ENCODE peak calls at places on chromosomes 11 and 22, in six cellular contexts. One of them, this sample, is unnamed.

GRCh38 chr11:75445315-75445953 is 12.4 kb upstream of the KLHL35 start:
- DNase-seq in neural progenitor cell: peak; percentile 85
- DNase-seq in GM23338: peak; percentile 89
- DNase-seq in SK-N-SH: peak; percentile 92
- DNase-seq in hepatocyte: peak; percentile 78
- DNase-seq in GM23248: peak; percentile 59
- DNase-seq in this sample: peak; percentile 37

GRCh38 chr11:132147464-132147863 is 777.0 kb downstream of the NTM start:
- DNase-seq in neural progenitor cell: no peak
- DNase-seq in GM23338: no peak
- DNase-seq in SK-N-SH: no peak
- DNase-seq in hepatocyte: no peak
- DNase-seq in GM23248: no peak
- DNase-seq in this sample: no peak

GRCh38 chr11:64204464-64204989 is 2.0 kb upstream of the FERMT3 start:
- DNase-seq in neural progenitor cell: peak; percentile 85
- DNase-seq in GM23338: peak; percentile 93
- DNase-seq in SK-N-SH: peak; percentile 89
- DNase-seq in hepatocyte: peak; percentile 90
- DNase-seq in GM23248: peak; percentile 98
- DNase-seq in this sample: peak; percentile 65

GRCh38 chr22:46931881-46932280 is 169.4 kb downstream of the TBC1D22A start:
- DNase-seq in neural progenitor cell: no peak
- DNase-seq in GM23338: no peak
- DNase-seq in SK-N-SH: no peak
- DNase-seq in hepatocyte: no peak
- DNase-seq in GM23248: no peak
- DNase-seq in this sample: no peak

GRCh38 chr11:87266751-87267150 is 229.0 kb downstream of the TMEM135 start:
- DNase-seq in neural progenitor cell: no peak
- DNase-seq in GM23338: no peak
- DNase-seq in SK-N-SH: no peak
- DNase-seq in hepatocyte: no peak
- DNase-seq in GM23248: no peak
- DNase-seq in this sample: no peak

GRCh38 chr11:132024587-132025295 is 654.3 kb downstream of the NTM start:
- DNase-seq in neural progenitor cell: no peak
- DNase-seq in GM23338: no peak
- DNase-seq in SK-N-SH: no peak
- DNase-seq in hepatocyte: no peak
- DNase-seq in GM23248: peak; percentile 83
- DNase-seq in this sample: no peak

GRCh38 chr11:73192272-73192671 is 25.8 kb upstream of the P2RY2 start:
- DNase-seq in neural progenitor cell: no peak
- DNase-seq in GM23338: no peak
- DNase-seq in SK-N-SH: no peak
- DNase-seq in hepatocyte: no peak
- DNase-seq in GM23248: no peak
- DNase-seq in this sample: no peak

GRCh38 chr22:42766860-42767259 is 46.2 kb upstream of the A4GALT start:
- DNase-seq in neural progenitor cell: no peak
- DNase-seq in GM23338: no peak
- DNase-seq in SK-N-SH: no peak
- DNase-seq in hepatocyte: no peak
- DNase-seq in GM23248: no peak
- DNase-seq in this sample: no peak

GRCh38 chr11:30967579-30967978 is 381.4 kb upstream of the MPPED2 start:
- DNase-seq in neural progenitor cell: no peak
- DNase-seq in GM23338: no peak
- DNase-seq in SK-N-SH: no peak
- DNase-seq in hepatocyte: no peak
- DNase-seq in GM23248: no peak
- DNase-seq in this sample: no peak

GRCh38 chr11:79434263-79434662 is 6.6 kb downstream of the TENM4 start:
- DNase-seq in neural progenitor cell: no peak
- DNase-seq in GM23338: no peak
- DNase-seq in SK-N-SH: no peak
- DNase-seq in hepatocyte: no peak
- DNase-seq in GM23248: no peak
- DNase-seq in this sample: no peak

GRCh38 chr11:95245038-95245437 is 14.0 kb upstream of the SESN3 start:
- DNase-seq in neural progenitor cell: peak; percentile 79
- DNase-seq in GM23338: peak; percentile 30
- DNase-seq in SK-N-SH: no peak
- DNase-seq in hepatocyte: peak; percentile 65
- DNase-seq in GM23248: peak; percentile 77
- DNase-seq in this sample: no peak

GRCh38 chr11:20443596-20443995 is 56.1 kb downstream of the PRMT3 start:
- DNase-seq in neural progenitor cell: peak; percentile 25
- DNase-seq in GM23338: peak; percentile 40
- DNase-seq in SK-N-SH: peak; percentile 17
- DNase-seq in hepatocyte: peak; percentile 10
- DNase-seq in GM23248: peak; percentile 49
- DNase-seq in this sample: peak; percentile 17

GRCh38 chr11:66745356-66746235 is 16.6 kb upstream of the SPTBN2 start:
- DNase-seq in neural progenitor cell: peak; percentile 34
- DNase-seq in GM23338: peak; percentile 53
- DNase-seq in SK-N-SH: no peak
- DNase-seq in hepatocyte: peak; percentile 66
- DNase-seq in GM23248: peak; percentile 32
- DNase-seq in this sample: peak; percentile 75

GRCh38 chr22:47164514-47165337 is 402.3 kb downstream of the TBC1D22A start:
- DNase-seq in neural progenitor cell: peak; percentile 44
- DNase-seq in GM23338: no peak
- DNase-seq in SK-N-SH: no peak
- DNase-seq in hepatocyte: no peak
- DNase-seq in GM23248: no peak
- DNase-seq in this sample: no peak

GRCh38 chr11:122309262-122309925 is 193.4 kb upstream of the BLID start:
- DNase-seq in neural progenitor cell: no peak
- DNase-seq in GM23338: no peak
- DNase-seq in SK-N-SH: no peak
- DNase-seq in hepatocyte: no peak
- DNase-seq in GM23248: no peak
- DNase-seq in this sample: no peak

GRCh38 chr11:34240150-34240494 is 117.7 kb downstream of the ABTB2 start:
- DNase-seq in neural progenitor cell: no peak
- DNase-seq in GM23338: no peak
- DNase-seq in SK-N-SH: no peak
- DNase-seq in hepatocyte: no peak
- DNase-seq in GM23248: no peak
- DNase-seq in this sample: no peak

GRCh38 chr11:85643255-85643654 is 4.5 kb upstream of the TMEM126A start:
- DNase-seq in neural progenitor cell: no peak
- DNase-seq in GM23338: peak; percentile 11
- DNase-seq in SK-N-SH: no peak
- DNase-seq in hepatocyte: peak; percentile 30
- DNase-seq in GM23248: no peak
- DNase-seq in this sample: no peak

GRCh38 chr22:32080904-32081303 is 37.8 kb downstream of the SLC5A1 start:
- DNase-seq in neural progenitor cell: peak; percentile 56
- DNase-seq in GM23338: peak; percentile 84
- DNase-seq in SK-N-SH: peak; percentile 73
- DNase-seq in hepatocyte: peak; percentile 68
- DNase-seq in GM23248: peak; percentile 71
- DNase-seq in this sample: peak; percentile 55

GRCh38 chr11:68673291-68673930 is 10.9 kb upstream of the GAL start:
- DNase-seq in neural progenitor cell: no peak
- DNase-seq in GM23338: no peak
- DNase-seq in SK-N-SH: no peak
- DNase-seq in hepatocyte: no peak
- DNase-seq in GM23248: no peak
- DNase-seq in this sample: no peak

GRCh38 chr11:95850137-95850536 is 59.8 kb downstream of the CEP57 start:
- DNase-seq in neural progenitor cell: no peak
- DNase-seq in GM23338: no peak
- DNase-seq in SK-N-SH: no peak
- DNase-seq in hepatocyte: no peak
- DNase-seq in GM23248: peak; percentile 28
- DNase-seq in this sample: no peak

GRCh38 chr11:36356201-36356600 is 60.1 kb downstream of the PRR5L start:
- DNase-seq in neural progenitor cell: no peak
- DNase-seq in GM23338: no peak
- DNase-seq in SK-N-SH: no peak
- DNase-seq in hepatocyte: no peak
- DNase-seq in GM23248: peak; percentile 76
- DNase-seq in this sample: no peak

GRCh38 chr11:9758676-9759518 is 95.0 kb downstream of the SWAP70 start:
- DNase-seq in neural progenitor cell: peak; percentile 64
- DNase-seq in GM23338: peak; percentile 64
- DNase-seq in SK-N-SH: peak; percentile 92
- DNase-seq in hepatocyte: peak; percentile 90
- DNase-seq in GM23248: peak; percentile 84
- DNase-seq in this sample: peak; percentile 53

GRCh38 chr22:31945478-31945815 is 1.1 kb downstream of the YWHAH start:
- DNase-seq in neural progenitor cell: no peak
- DNase-seq in GM23338: no peak
- DNase-seq in SK-N-SH: no peak
- DNase-seq in hepatocyte: no peak
- DNase-seq in GM23248: no peak
- DNase-seq in this sample: no peak

DNA sequence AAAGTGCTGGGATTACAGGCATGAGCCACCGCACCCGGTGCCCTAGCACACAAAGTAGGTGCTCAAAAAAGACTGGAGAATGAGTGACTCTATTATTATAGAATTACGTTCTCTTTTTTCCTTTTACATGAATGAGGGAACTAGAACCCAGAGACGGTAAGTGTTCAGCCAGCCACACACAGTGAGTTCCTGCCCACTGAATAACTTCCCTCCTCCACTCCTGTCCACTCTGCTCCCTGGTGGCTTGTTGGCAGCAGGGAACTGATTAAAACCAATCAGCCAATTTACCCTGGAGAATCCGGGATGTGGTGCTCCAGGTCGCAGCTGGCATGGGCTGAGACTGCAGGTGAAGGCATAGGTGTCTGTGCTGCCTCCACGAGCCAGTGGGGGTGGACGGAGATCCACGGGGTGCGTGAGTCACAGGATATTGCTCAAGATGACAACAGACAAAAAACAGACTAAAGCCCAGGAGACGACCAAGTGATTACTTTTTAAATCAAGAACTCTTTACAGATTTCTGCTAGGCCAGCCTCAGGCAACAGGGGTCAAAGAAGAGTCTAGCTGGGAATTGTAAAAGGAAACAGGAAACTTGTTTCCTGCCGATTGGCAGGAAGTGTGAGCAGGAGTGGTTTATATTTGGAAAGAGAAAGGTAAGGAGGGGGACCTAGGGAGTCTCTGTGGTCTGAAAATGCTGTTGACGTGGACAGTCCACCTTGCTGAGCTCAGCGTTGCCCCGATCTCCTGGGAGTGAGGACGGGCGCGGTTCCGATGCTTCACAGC is 95.2 kb upstream of the TP53I11 start:
- DNase-seq in neural progenitor cell: no peak
- DNase-seq in GM23338: no peak
- DNase-seq in SK-N-SH: no peak
- DNase-seq in hepatocyte: peak; percentile 36
- DNase-seq in GM23248: peak; percentile 87
- DNase-seq in this sample: no peak
- TF ChIP-seq EZH2phosphoT487 in neural progenitor cell: no peak
- TF ChIP-seq EZH2phosphoT487 in GM23338: no peak
- TF ChIP-seq EZH2phosphoT487 in SK-N-SH: no peak
- TF ChIP-seq EZH2phosphoT487 in hepatocyte: no peak
- TF ChIP-seq EZH2phosphoT487 in GM23248: no peak
- TF ChIP-seq EZH2phosphoT487 in this sample: no peak

GRCh38 chr11:61149624-61150615 is 11.3 kb downstream of the VPS37C start:
- DNase-seq in neural progenitor cell: peak; percentile 40
- DNase-seq in GM23338: peak; percentile 64
- DNase-seq in SK-N-SH: no peak
- DNase-seq in hepatocyte: peak; percentile 51
- DNase-seq in GM23248: no peak
- DNase-seq in this sample: no peak
- TF ChIP-seq EZH2phosphoT487 in neural progenitor cell: no peak
- TF ChIP-seq EZH2phosphoT487 in GM23338: no peak
- TF ChIP-seq EZH2phosphoT487 in SK-N-SH: no peak
- TF ChIP-seq EZH2phosphoT487 in hepatocyte: no peak
- TF ChIP-seq EZH2phosphoT487 in GM23248: no peak
- TF ChIP-seq EZH2phosphoT487 in this sample: no peak

GRCh38 chr22:30877662-30878515 is 90.7 kb downstream of the MORC2 start:
- DNase-seq in neural progenitor cell: no peak
- DNase-seq in GM23338: no peak
- DNase-seq in SK-N-SH: peak; percentile 35
- DNase-seq in hepatocyte: no peak
- DNase-seq in GM23248: peak; percentile 6
- DNase-seq in this sample: no peak
- TF ChIP-seq EZH2phosphoT487 in neural progenitor cell: no peak
- TF ChIP-seq EZH2phosphoT487 in GM23338: no peak
- TF ChIP-seq EZH2phosphoT487 in SK-N-SH: no peak
- TF ChIP-seq EZH2phosphoT487 in hepatocyte: no peak
- TF ChIP-seq EZH2phosphoT487 in GM23248: no peak
- TF ChIP-seq EZH2phosphoT487 in this sample: no peak

DNA sequence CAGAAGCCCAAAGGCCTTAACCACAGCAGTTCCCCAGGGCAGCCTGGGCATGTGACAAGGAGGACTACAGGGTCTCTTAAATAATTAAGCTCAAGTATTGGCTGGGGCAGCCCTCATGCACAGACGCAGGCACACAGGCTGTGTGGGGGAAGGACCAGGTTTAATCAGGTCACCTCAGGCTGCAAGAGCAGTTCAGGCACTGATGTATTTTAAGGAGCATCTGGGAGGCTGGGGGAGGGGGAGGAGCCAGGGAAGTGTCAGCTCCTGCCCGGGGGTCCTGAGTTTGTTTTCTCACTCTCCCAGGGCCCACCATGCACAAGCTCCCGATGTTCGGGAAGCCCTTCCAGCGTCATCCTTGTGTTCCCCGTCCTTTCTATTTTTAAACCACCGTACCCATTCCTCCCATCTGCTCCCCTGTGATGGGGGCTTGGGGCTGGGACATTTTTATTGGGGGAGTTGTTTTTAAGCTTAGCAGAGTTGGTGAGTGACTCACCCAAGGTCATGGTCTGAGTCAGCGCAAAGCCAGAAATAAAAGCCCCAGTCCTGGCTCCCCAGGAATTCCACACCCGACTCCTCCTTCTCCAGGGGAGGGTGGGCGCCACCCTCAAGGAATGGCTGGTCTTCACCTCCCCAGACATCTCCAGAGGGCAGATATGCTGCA is 2.4 kb downstream of the CSDC2 start:
- DNase-seq in neural progenitor cell: no peak
- DNase-seq in GM23338: peak; percentile 32
- DNase-seq in SK-N-SH: no peak
- DNase-seq in hepatocyte: peak; percentile 55
- DNase-seq in GM23248: peak; percentile 85
- DNase-seq in this sample: no peak
- TF ChIP-seq EZH2phosphoT487 in neural progenitor cell: no peak
- TF ChIP-seq EZH2phosphoT487 in GM23338: no peak
- TF ChIP-seq EZH2phosphoT487 in SK-N-SH: no peak
- TF ChIP-seq EZH2phosphoT487 in hepatocyte: no peak
- TF ChIP-seq EZH2phosphoT487 in GM23248: no peak
- TF ChIP-seq EZH2phosphoT487 in this sample: no peak

DNA sequence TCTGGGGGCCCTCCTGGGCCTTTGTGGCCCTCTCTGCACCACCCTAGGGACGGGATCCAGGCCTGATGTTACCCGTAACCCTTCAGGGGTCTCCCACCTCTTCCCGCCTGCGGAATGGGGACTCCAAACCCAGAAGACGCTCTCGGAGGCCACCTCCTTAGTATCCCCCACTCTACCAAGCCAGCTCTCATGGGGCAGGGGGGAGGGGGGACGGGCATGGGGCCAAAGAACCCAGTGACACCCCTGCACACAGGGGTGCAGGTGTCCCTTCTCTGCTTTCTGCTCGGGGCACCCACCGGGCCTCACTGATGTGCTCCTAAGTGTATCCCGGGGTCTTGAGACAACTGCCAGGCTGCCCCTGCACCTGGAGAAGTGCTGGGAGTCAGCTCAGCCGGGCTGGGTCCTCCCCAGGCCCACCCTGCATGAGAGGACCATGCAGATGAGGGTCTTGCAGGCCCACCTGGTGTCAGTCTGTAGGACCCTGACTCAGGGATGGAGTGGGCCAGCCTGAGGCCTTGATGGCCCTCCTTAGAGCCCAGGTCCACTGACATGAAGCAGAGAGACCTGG is 176.9 kb downstream of the IGLL1 start:
- DNase-seq in neural progenitor cell: no peak
- DNase-seq in GM23338: no peak
- DNase-seq in SK-N-SH: no peak
- DNase-seq in hepatocyte: no peak
- DNase-seq in GM23248: no peak
- DNase-seq in this sample: no peak
- TF ChIP-seq EZH2phosphoT487 in neural progenitor cell: no peak
- TF ChIP-seq EZH2phosphoT487 in GM23338: no peak
- TF ChIP-seq EZH2phosphoT487 in SK-N-SH: no peak
- TF ChIP-seq EZH2phosphoT487 in hepatocyte: no peak
- TF ChIP-seq EZH2phosphoT487 in GM23248: no peak
- TF ChIP-seq EZH2phosphoT487 in this sample: no peak